ENCODE peak calls at places on chromosomes 5 and 9, in four cellular contexts. W, G, L and I are unnamed samples.

GRCh38 chr5:68279960-68280359 is 64.4 kb downstream of the PIK3R1 start:
- DNase-seq in W (peak; percentile 73), G (no peak), L (no peak), I (peak; percentile 65)

GRCh38 chr9:22100626-22101025 is 91.5 kb upstream of the CDKN2B start:
- DNase-seq in W (peak; percentile 18), G (no peak), L (no peak), I (no peak)

GRCh38 chr5:177545487-177546261 is 8.7 kb downstream of the FAM193B start:
- DNase-seq in W (no peak), G (peak; percentile 83), L (peak; percentile 26), I (no peak)

GRCh38 chr9:95098391-95098921 is 219.1 kb downstream of the FANCC start:
- DNase-seq in W (no peak), G (no peak), L (no peak), I (no peak)

GRCh38 chr9:5315187-5315923 is 10.8 kb upstream of the RLN2 start:
- DNase-seq in W (no peak), G (no peak), L (no peak), I (no peak)

GRCh38 chr9:4904322-4905134 is 80.5 kb upstream of the JAK2 start:
- DNase-seq in W (no peak), G (peak; percentile 89), L (no peak), I (no peak)

GRCh38 chr5:14490309-14490711 is 91.3 kb upstream of the OTULINL start:
- DNase-seq in W (no peak), G (no peak), L (no peak), I (no peak)

GRCh38 chr5:124514966-124515365 is 231.5 kb downstream of the ZNF608 start:
- DNase-seq in W (no peak), G (no peak), L (no peak), I (no peak)

GRCh38 chr5:119267958-119268386 is 87.8 kb upstream of the TNFAIP8 start:
- DNase-seq in W (peak; percentile 97), G (peak; percentile 67), L (peak; percentile 97), I (peak; percentile 97)

GRCh38 chr9:92609142-92609500 is 60.8 kb downstream of the IPPK start:
- DNase-seq in W (no peak), G (no peak), L (no peak), I (no peak)

GRCh38 chr5:62689599-62690368 is 111.2 kb downstream of the LRRC70 start:
- DNase-seq in W (peak; percentile 14), G (peak; percentile 5), L (no peak), I (no peak)

GRCh38 chr5:102807878-102808502 is 52.9 kb downstream of the PAM start:
- DNase-seq in W (no peak), G (no peak), L (peak; percentile 95), I (no peak)

GRCh38 chr5:104904561-104904960 is 1342.0 kb upstream of the NUDT12 start:
- DNase-seq in W (no peak), G (no peak), L (no peak), I (no peak)

GRCh38 chr9:8268881-8269280 is 469.3 kb upstream of the DMAC1 start:
- DNase-seq in W (no peak), G (no peak), L (no peak), I (no peak)

GRCh38 chr5:36885149-36885548 is 8.6 kb downstream of the NIPBL start:
- DNase-seq in W (no peak), G (no peak), L (no peak), I (no peak)

GRCh38 chr9:21576331-21577189 is 94.4 kb upstream of the IFNE start:
- DNase-seq in W (peak; percentile 56), G (peak; percentile 88), L (peak; percentile 5), I (peak; percentile 74)

GRCh38 chr9:14692918-14693861 is at the start of gene ZDHHC21:
- DNase-seq in W (peak; percentile 82), G (no peak), L (peak; percentile 58), I (peak; percentile 67)

GRCh38 chr5:124057161-124057814 is 545.3 kb downstream of the CSNK1G3 start:
- DNase-seq in W (peak; percentile 59), G (no peak), L (no peak), I (no peak)

GRCh38 chr5:65209341-65209740 is 272.4 kb downstream of the ADAMTS6 start:
- DNase-seq in W (no peak), G (peak; percentile 88), L (peak; percentile 14), I (no peak)

GRCh38 chr5:29796018-29796417 is 1397.5 kb upstream of the CDH6 start:
- DNase-seq in W (no peak), G (no peak), L (peak; percentile 40), I (no peak)

GRCh38 chr5:54717459-54717858 is 199.9 kb downstream of the SNX18 start:
- DNase-seq in W (no peak), G (no peak), L (no peak), I (no peak)

GRCh38 chr5:146291421-146292074 is 47.1 kb upstream of the POU4F3 start:
- DNase-seq in W (peak; percentile 59), G (peak; percentile 7), L (peak; percentile 78), I (peak; percentile 32)

GRCh38 chr5:172113036-172113435 is 75.0 kb downstream of the STK10 start:
- DNase-seq in W (peak; percentile 94), G (no peak), L (no peak), I (peak; percentile 96)

GRCh38 chr5:31824886-31825774 is 186.2 kb downstream of the PDZD2 start:
- DNase-seq in W (peak; percentile 53), G (peak; percentile 25), L (peak; percentile 79), I (peak; percentile 62)

GRCh38 chr9:120257483-120257882 is 322.5 kb downstream of the CDK5RAP2 start:
- DNase-seq in W (no peak), G (peak; percentile 5), L (peak; percentile 1), I (no peak)

GRCh38 chr5:58407042-58407709 is 52.7 kb downstream of the PLK2 start:
- DNase-seq in W (no peak), G (peak; percentile 35), L (no peak), I (no peak)

GRCh38 chr5:173245319-173246134 is 10.5 kb upstream of the NKX2-5 start:
- DNase-seq in W (no peak), G (no peak), L (no peak), I (no peak)

GRCh38 chr5:59799668-59800374 is 93.7 kb downstream of the PDE4D start:
- DNase-seq in W (peak; percentile 66), G (no peak), L (peak; percentile 73), I (peak; percentile 24)

GRCh38 chr9:70601000-70601929 is 186.8 kb upstream of the KLF9 start:
- DNase-seq in W (no peak), G (peak; percentile 100), L (peak; percentile 84), I (no peak)

GRCh38 chr9:109315480-109315879 is 5.4 kb downstream of the EPB41L4B start:
- DNase-seq in W (no peak), G (no peak), L (no peak), I (no peak)

GRCh38 chr5:14108170-14108996 is 34.8 kb upstream of the TRIO start:
- DNase-seq in W (peak; percentile 91), G (peak; percentile 58), L (peak; percentile 86), I (peak; percentile 45)

GRCh38 chr5:91011029-91011428 is 372.1 kb downstream of the ARRDC3 start:
- DNase-seq in W (no peak), G (no peak), L (no peak), I (no peak)

GRCh38 chr9:131562032-131562959 is 17.0 kb downstream of the PRRT1B start:
- DNase-seq in W (no peak), G (no peak), L (peak; percentile 63), I (no peak)

GRCh38 chr5:90017236-90017635 is 392.3 kb downstream of the CETN3 start:
- DNase-seq in W (no peak), G (no peak), L (no peak), I (no peak)

GRCh38 chr9:34630402-34631154 is 1.7 kb upstream of the ARID3C start:
- DNase-seq in W (no peak), G (no peak), L (no peak), I (no peak)

GRCh38 chr9:4750021-4750673 is 9.1 kb upstream of the AK3 start:
- DNase-seq in W (peak; percentile 58), G (no peak), L (peak; percentile 72), I (no peak)

GRCh38 chr5:68141494-68141893 is 74.1 kb upstream of the PIK3R1 start:
- DNase-seq in W (peak; percentile 81), G (no peak), L (no peak), I (no peak)

GRCh38 chr5:58787982-58788381 is 205.1 kb downstream of the RAB3C start:
- DNase-seq in W (no peak), G (no peak), L (peak; percentile 27), I (no peak)

GRCh38 chr9:68705636-68706578 is 867 bp downstream of the PIP5K1B start:
- DNase-seq in W (peak; percentile 57), G (no peak), L (peak; percentile 3), I (peak; percentile 6)
- TF ChIP-seq CTCF in W (no peak), G (no peak), L (no peak), I (no peak)

DNA sequence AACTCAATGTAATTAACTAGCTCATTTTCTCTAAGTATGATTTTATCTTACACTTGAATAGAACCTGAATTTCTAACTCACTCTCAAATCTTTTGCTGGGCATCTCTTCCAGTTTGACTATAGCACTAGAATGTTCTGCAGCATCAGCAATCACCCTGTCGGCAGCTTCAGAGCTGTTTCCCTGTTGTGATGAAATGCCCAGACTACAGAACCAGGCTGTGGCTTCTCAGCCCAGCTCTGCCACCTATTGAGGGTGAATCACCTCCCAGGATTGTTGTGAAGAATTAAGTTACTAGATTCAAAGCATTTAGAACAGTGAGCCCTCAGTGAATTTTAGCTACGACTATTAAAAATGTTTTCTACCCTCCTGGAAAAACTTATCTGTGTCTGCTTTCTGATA is 90.4 kb upstream of the ANKRD55 start:
- DNase-seq in W (no peak), G (peak; percentile 24), L (peak; percentile 6), I (no peak)
- TF ChIP-seq CTCF in W (no peak), G (no peak), L (no peak), I (no peak)

DNA sequence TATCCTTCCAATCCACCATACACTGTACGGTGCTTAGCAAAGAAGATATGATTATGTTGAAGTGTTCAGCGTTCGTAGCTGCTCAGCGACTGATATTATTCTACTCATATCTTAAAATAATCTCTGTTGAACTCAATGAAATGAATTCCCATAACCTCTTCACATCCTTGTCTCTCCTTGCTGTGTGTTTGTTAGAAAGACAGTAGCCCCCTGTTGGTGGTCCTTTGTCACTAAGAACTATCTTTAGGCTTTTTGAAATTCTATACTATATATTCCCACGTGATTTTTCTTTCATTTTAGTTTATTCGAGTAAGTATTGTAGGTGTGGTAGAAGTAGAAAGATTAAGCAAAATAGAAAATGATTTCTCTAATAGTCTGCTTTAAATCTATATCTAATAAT is 762.8 kb upstream of the WWC1 start:
- DNase-seq in W (no peak), G (no peak), L (no peak), I (no peak)
- TF ChIP-seq CTCF in W (no peak), G (no peak), L (peak; percentile 29), I (no peak)

GRCh38 chr9:101176384-101176783 is 147.9 kb downstream of the PLPPR1 start:
- DNase-seq in W (peak; percentile 9), G (no peak), L (peak; percentile 29), I (peak; percentile 1)
- TF ChIP-seq CTCF in W (peak; percentile 35), G (no peak), L (peak; percentile 52), I (no peak)